ENCODE peak calls at places on chromosomes 2 and 18, in five cellular contexts. S is A549, C is hepatocyte, R is neuronal stem cell, K is mesenchymal stem cell. I is an unnamed sample.

GRCh38 chr2:47058061-47058931 is 96.8 kb downstream of the STPG4 start:
- DNase-seq in S (no peak), C (peak), R (no peak), K (peak), I (peak)

GRCh38 chr2:124327293-124327692 is 302.2 kb downstream of the CNTNAP5 start:
- DNase-seq in S (no peak), C (no peak), R (no peak), K (no peak), I (no peak)

GRCh38 chr2:146244131-146244530 is 1600.7 kb upstream of the ACVR2A start:
- DNase-seq in S (no peak), C (no peak), R (no peak), K (peak), I (no peak)

GRCh38 chr18:62979900-62980299 is 264.6 kb downstream of the PHLPP1 start:
- DNase-seq in S (no peak), C (no peak), R (no peak), K (peak), I (no peak)

GRCh38 chr2:16675781-16676180 is 10.1 kb upstream of the CYRIA start:
- DNase-seq in S (no peak), C (no peak), R (no peak), K (no peak), I (no peak)

GRCh38 chr2:200447139-200447855 is 62.6 kb downstream of the KCTD18 start:
- DNase-seq in S (no peak), C (no peak), R (no peak), K (peak), I (peak)

GRCh38 chr2:9311488-9311887 is 104.9 kb downstream of the ASAP2 start:
- DNase-seq in S (no peak), C (no peak), R (no peak), K (peak), I (peak)

GRCh38 chr2:54613794-54614257 is 109.6 kb upstream of the EML6 start:
- DNase-seq in S (peak), C (no peak), R (no peak), K (no peak), I (peak)

GRCh38 chr2:3633982-3634630 is 23.9 kb upstream of the ALLC start:
- DNase-seq in S (no peak), C (no peak), R (no peak), K (no peak), I (no peak)

GRCh38 chr2:95526360-95527341 is 42.1 kb upstream of the TRIM43B start:
- DNase-seq in S (peak), C (no peak), R (no peak), K (no peak), I (peak)

GRCh38 chr2:88540346-88540745 is 86.9 kb downstream of the EIF2AK3 start:
- DNase-seq in S (peak), C (no peak), R (no peak), K (peak), I (peak)

GRCh38 chr18:23967321-23968089 is 47.0 kb upstream of the TTC39C start:
- DNase-seq in S (no peak), C (no peak), R (no peak), K (no peak), I (no peak)

GRCh38 chr2:237213325-237214040 is 127.8 kb downstream of the COPS8 start:
- DNase-seq in S (peak), C (peak), R (no peak), K (peak), I (peak)

GRCh38 chr2:60152226-60152833 is 401.1 kb downstream of the BCL11A start:
- DNase-seq in S (peak), C (peak), R (no peak), K (peak), I (peak)

GRCh38 chr2:105521616-105522015 is 122.8 kb upstream of the FHL2 start:
- DNase-seq in S (no peak), C (no peak), R (no peak), K (no peak), I (no peak)

GRCh38 chr18:47605093-47605492 is 325.4 kb downstream of the SMAD2 start:
- DNase-seq in S (no peak), C (no peak), R (no peak), K (no peak), I (no peak)

GRCh38 chr2:54984476-54984875 is 65.8 kb downstream of the RTN4 start:
- DNase-seq in S (no peak), C (no peak), R (no peak), K (no peak), I (no peak)

GRCh38 chr2:102397167-102397566 is 25.8 kb upstream of the IL18RAP start:
- DNase-seq in S (no peak), C (no peak), R (no peak), K (no peak), I (no peak)

GRCh38 chr18:50850307-50850706 is 28.6 kb upstream of the ME2 start:
- DNase-seq in S (no peak), C (no peak), R (no peak), K (no peak), I (no peak)

DNA sequence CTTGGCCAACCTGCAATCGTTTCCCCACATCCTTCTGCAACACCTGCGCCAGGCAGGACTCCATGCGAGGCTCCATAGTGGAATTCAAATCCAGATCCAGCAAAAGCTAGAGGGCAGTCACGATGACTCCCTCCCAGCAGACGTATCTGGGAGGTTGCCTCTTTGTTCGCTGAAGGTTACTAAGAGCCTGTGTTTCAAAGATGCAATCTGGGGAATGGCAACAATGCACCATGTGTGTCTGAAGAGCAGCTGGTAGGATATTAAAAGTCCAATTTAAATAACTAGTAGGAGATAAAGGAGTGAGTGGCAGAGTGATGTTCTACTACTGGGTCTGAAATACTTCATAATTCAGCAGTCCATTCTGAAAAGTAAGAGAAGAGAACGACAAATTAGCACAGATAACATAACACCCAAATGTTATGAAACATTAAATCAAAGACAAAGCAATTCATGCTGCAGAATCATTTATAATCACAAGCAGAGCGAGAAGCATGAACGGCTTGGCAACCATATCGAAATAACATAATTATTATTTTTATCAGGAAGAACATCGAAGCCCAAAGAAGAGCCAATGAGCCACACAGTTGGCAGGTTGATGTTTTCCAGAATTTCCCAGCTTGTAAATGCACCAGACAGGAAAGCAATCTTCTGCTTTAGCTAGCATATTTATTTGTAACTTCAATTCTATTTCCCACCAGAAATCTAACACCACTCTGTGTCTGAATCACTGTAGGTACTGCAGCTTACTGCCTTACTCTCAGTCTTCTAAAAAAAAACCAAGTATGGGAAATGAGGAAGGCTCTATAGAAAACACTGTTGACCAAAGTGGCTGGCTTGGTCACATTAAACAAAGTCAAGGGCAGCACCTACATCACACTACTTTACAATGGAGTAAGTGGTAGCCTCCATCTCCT is 43.2 kb downstream of the CLASP1 start:
- DNase-seq in S (no peak), C (no peak), R (no peak), K (no peak), I (peak)
- H3K4me2 ChIP-seq in S (no peak), C (no peak), R (no peak), K (no peak), I (no peak)

DNA sequence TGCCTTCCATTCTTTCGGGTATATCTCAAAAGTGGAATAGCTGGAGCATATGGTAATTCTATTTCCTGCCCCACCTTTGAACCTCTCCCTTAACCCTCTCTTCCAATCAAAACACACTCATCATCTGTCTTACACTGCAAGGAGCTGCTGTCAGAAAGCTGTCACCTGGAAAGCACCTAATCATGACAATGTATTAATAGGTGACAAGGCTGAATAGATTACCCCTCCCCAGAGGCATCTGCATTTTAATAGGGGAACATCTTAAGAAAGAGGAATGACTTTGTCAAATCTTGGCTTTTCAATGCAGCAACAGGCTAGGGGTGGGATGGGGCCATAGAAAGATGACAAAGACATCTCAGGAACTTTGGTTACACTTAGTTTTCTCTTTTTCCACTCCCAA is 41.3 kb downstream of the CHMP3 start:
- DNase-seq in S (no peak), C (no peak), R (no peak), K (no peak), I (no peak)
- H3K4me2 ChIP-seq in S (no peak), C (no peak), R (no peak), K (no peak), I (no peak)

GRCh38 chr18:36207326-36207725 is 20.0 kb downstream of the MOCOS start:
- DNase-seq in S (no peak), C (no peak), R (no peak), K (no peak), I (no peak)
- H3K4me2 ChIP-seq in S (no peak), C (no peak), R (no peak), K (no peak), I (no peak)

GRCh38 chr18:74023220-74023619 is 124.4 kb downstream of the FBXO15 start:
- DNase-seq in S (no peak), C (no peak), R (peak), K (no peak), I (no peak)
- H3K4me2 ChIP-seq in S (no peak), C (no peak), R (no peak), K (no peak), I (no peak)